ENCODE peak calls at places on chromosomes 6 and 20, in six cellular contexts. M, D, B, I, S and X are unnamed samples.

GRCh38 chr6:1624071-1624847 is 14.5 kb downstream of the FOXC1 start:
- DNase-seq in B (no peak), D (peak), S (no peak), M (no peak), I (peak), X (no peak)

GRCh38 chr6:166629628-166630027 is 2.6 kb upstream of the RPS6KA2 start:
- DNase-seq in S (no peak), M (no peak), B (no peak), I (no peak), D (no peak), X (no peak)

GRCh38 chr6:157615411-157615763 is 207.7 kb upstream of the SNX9 start:
- DNase-seq in S (no peak), B (no peak), I (no peak), D (no peak), M (peak), X (no peak)

GRCh38 chr6:81802356-81802755 is 49.9 kb upstream of the TENT5A start:
- DNase-seq in B (no peak), D (no peak), S (no peak), I (no peak), M (no peak), X (no peak)

GRCh38 chr6:109093732-109094131 is 914 bp downstream of the SESN1 start:
- DNase-seq in I (no peak), B (no peak), S (no peak), D (no peak), M (no peak), X (no peak)

GRCh38 chr6:119323478-119323877 is 26.1 kb downstream of the MAN1A1 start:
- DNase-seq in S (no peak), D (no peak), B (no peak), M (no peak), I (no peak), X (no peak)

GRCh38 chr20:41052742-41053419 is 24.3 kb downstream of the TOP1 start:
- DNase-seq in M (no peak), S (peak), D (no peak), B (no peak), I (no peak), X (no peak)

GRCh38 chr6:2245103-2245953 is at the start of gene GMDS:
- DNase-seq in M (peak), D (peak), S (peak), I (peak), B (peak), X (peak)

GRCh38 chr6:107305391-107305790 is 154.0 kb downstream of the PDSS2 start:
- DNase-seq in I (no peak), M (no peak), S (no peak), B (no peak), D (no peak), X (no peak)

GRCh38 chr6:34695729-34696188 is 808 bp downstream of the ILRUN start:
- DNase-seq in M (no peak), D (no peak), S (no peak), B (no peak), I (no peak), X (no peak)

GRCh38 chr6:599946-600448 is 56.9 kb downstream of the HUS1B start:
- DNase-seq in B (no peak), D (no peak), M (no peak), I (no peak), S (no peak), X (no peak)

GRCh38 chr6:41334482-41335023 is 855 bp upstream of the NCR2 start:
- DNase-seq in M (no peak), B (no peak), I (no peak), S (no peak), D (no peak), X (no peak)

GRCh38 chr6:33755070-33755869 is 8.6 kb upstream of the IP6K3 start:
- DNase-seq in M (no peak), S (no peak), I (no peak), B (no peak), D (no peak), X (no peak)

GRCh38 chr20:11204926-11205768 is 531.3 kb upstream of the JAG1 start:
- DNase-seq in B (peak), I (peak), S (no peak), D (peak), M (peak), X (no peak)

GRCh38 chr6:145816392-145816791 is 1.8 kb upstream of the FBXO30 start:
- DNase-seq in B (no peak), D (no peak), M (no peak), S (no peak), I (no peak), X (no peak)

GRCh38 chr20:23049201-23049932 is at the start of gene THBD:
- DNase-seq in M (peak), B (peak), D (peak), I (peak), S (peak), X (peak)

GRCh38 chr6:37699138-37699766 is 1.6 kb upstream of the MDGA1 start:
- DNase-seq in B (no peak), M (no peak), S (no peak), I (no peak), D (peak), X (no peak)

GRCh38 chr6:26249959-26250805 is 114.8 kb upstream of the BTN3A2 start:
- DNase-seq in S (no peak), I (peak), D (peak), B (peak), M (peak), X (peak)

GRCh38 chr20:63695419-63696310 is 787 bp upstream of the TNFRSF6B start:
- DNase-seq in D (peak), M (no peak), I (no peak), B (no peak), S (no peak), X (peak)

GRCh38 chr20:61874421-61875068 is 191.1 kb downstream of the TAF4 start:
- DNase-seq in B (no peak), M (peak), I (peak), S (no peak), D (no peak), X (no peak)

GRCh38 chr6:167410510-167410909 is 85.6 kb downstream of the TTLL2 start:
- DNase-seq in S (no peak), I (no peak), M (no peak), D (no peak), B (peak), X (no peak)

GRCh38 chr6:125252891-125253290 is 48.9 kb downstream of the HDDC2 start:
- DNase-seq in D (no peak), S (no peak), B (no peak), I (no peak), M (no peak), X (no peak)

GRCh38 chr20:48234951-48235350 is 449.7 kb upstream of the SULF2 start:
- DNase-seq in B (no peak), S (no peak), D (no peak), M (no peak), I (no peak), X (no peak)

GRCh38 chr6:125192610-125192930 is 39.0 kb downstream of the TPD52L1 start:
- DNase-seq in S (no peak), I (no peak), D (no peak), B (no peak), M (no peak), X (no peak)

GRCh38 chr6:148343383-148343782 is 745 bp downstream of the SASH1 start:
- DNase-seq in S (no peak), B (no peak), D (no peak), M (no peak), I (no peak), X (no peak)

GRCh38 chr6:2857580-2858337 is 16.1 kb upstream of the SERPINB1 start:
- DNase-seq in B (no peak), S (peak), D (no peak), M (peak), I (no peak), X (no peak)

GRCh38 chr20:25032478-25033183 is 25.3 kb downstream of the ACSS1 start:
- DNase-seq in S (peak), M (no peak), D (peak), B (no peak), I (no peak), X (no peak)

GRCh38 chr20:19094959-19095541 is 117.4 kb upstream of the SLC24A3 start:
- DNase-seq in M (peak), B (no peak), I (no peak), D (peak), S (no peak), X (no peak)

GRCh38 chr6:125866433-125866832 is 75.7 kb downstream of the NCOA7 start:
- DNase-seq in B (no peak), I (no peak), M (no peak), S (no peak), D (no peak), X (no peak)

GRCh38 chr6:19322691-19323470 is 514.3 kb upstream of the ID4 start:
- DNase-seq in B (no peak), I (no peak), D (no peak), M (no peak), S (no peak), X (no peak)

GRCh38 chr6:89311853-89312531 is 3.1 kb downstream of the GABRR2 start:
- DNase-seq in B (peak), M (no peak), S (peak), I (peak), D (peak), X (no peak)

GRCh38 chr20:2626853-2627541 is 25.4 kb upstream of the NOP56 start:
- DNase-seq in S (no peak), I (no peak), M (peak), D (no peak), B (peak), X (no peak)

DNA sequence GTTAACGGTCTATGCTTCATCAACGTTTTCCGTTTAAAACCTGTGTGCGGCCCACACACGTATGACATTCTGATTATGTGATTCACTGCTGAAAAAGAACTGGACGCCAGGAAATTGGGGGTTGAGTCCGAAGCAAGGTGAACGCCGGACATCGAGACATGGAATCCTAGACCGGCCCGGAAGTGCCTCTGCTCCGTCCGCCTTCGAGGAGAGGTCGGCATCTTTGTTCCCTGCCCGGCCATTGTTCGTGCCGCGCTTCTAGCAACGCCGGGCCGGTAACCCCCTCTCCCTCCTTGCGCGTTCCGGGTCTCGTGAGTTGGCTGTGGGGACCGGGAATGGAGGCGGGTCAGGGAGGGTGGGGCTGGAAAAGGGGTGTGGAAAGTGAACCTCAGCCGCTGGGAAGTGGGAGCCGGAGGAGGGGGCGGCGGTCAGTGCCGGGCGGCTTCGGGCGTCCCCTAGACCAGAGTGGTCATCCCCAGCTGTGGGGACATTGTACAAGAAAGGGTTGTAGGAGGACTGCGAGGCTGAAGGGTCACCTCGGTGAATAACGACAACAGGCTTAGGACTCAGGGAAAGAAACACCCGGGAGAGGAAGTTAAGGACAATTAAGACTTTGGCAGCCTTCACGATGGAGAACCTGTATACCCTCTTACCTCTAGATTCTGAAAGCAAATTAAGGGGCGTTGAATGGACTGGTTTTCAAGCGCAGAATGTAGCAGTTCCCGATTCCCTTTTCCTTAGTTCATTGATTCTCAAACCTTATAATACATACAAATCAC is at the start of gene ZSCAN9:
- DNase-seq in B (peak), M (peak), S (peak), I (peak), D (peak), X (peak)
- TF ChIP-seq EP300 in B (no peak), M (no peak), S (no peak), I (peak), D (no peak), X (no peak)

GRCh38 chr6:155629652-155630051 is 174.0 kb upstream of the NOX3 start:
- DNase-seq in D (no peak), S (no peak), B (no peak), I (no peak), M (no peak), X (no peak)
- H3K27ac ChIP-seq in D (no peak), S (no peak), B (no peak), I (no peak), M (no peak), X (no peak)

GRCh38 chr6:113102761-113103160 is 754.4 kb upstream of the MARCKS start:
- DNase-seq in I (no peak), S (no peak), M (no peak), D (no peak), B (no peak), X (no peak)

GRCh38 chr6:113104546-113105325 is 752.4 kb upstream of the MARCKS start:
- DNase-seq in M (no peak), B (no peak), I (no peak), S (no peak), D (no peak), X (no peak)

GRCh38 chr6:113103618-113104390 is 753.3 kb upstream of the MARCKS start:
- DNase-seq in I (no peak), M (no peak), B (no peak), D (no peak), S (no peak), X (no peak)
- TF ChIP-seq EP300 in I (no peak), M (no peak), B (no peak), D (no peak), S (no peak), X (no peak)

DNA sequence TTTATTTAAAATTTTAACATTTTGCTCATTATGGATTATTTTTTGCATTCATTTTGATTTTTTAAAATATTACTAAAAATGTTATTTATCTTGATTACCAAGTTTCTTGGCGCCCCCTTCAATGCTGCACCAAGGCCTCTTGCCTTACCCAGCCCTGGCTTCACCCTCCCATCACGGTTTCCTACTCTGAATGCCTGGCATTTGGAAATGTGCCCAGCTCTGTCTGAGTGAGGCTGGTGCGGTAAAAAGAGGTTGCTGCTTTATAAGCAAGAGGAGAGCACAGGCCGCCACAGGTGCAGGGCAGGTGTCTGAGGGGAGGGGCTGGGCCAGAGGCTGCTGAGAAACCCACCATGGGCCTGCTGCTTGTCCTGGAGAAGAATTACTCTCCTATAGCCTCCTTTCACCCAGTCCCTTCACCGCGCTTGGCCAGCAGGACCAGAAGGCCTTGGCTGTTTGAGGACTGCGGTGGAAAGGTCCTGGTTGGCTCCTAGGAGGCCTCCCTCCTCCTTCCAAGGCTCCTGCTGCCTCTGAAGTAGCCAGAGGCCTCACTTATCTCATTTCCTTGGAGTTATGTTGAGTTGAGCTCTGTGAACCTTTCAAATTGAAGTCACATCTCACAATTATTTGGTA is 62.6 kb downstream of the BANF2 start:
- DNase-seq in D (peak), I (no peak), B (no peak), M (no peak), S (no peak), X (no peak)
- H3K27ac ChIP-seq in D (peak), I (no peak), B (no peak), M (no peak), S (no peak), X (no peak)

DNA sequence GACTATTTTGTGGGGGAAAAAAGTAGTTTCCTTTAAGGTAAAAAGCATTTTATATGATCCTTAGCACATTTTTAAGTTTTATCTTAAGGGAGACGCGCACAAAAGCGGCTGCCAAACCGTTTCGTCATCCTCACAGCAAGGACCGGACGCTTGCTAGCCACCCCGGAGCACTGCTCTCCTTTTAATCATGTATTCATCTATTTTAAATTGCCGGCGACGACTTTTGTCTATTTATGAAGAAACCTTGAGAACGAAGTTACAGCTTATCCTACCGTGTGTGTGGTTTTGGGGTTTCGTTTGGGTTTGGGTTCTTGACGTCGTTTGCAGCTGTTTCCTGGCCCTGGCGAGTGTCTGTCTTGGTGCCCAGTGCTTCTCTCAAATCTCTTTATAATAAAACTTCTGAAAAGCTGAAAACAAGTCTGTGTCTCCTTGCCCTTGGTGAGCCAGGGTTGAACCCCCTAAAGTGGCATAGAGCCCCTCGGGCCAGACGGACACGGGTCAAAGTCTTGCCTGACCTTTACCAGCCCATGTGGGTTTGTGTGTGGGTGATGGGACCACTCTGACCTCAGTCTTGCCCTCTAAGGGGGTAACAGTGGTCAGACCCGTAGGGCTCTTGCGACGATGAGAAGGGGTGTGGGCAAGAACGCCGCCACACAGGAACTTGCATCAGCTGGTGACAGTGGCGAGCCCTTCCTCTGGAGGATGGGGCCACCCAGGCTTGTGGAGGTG is 117.6 kb downstream of the JPH2 start:
- DNase-seq in B (peak), S (no peak), D (peak), I (peak), M (no peak), X (peak)
- TF ChIP-seq EP300 in B (no peak), S (no peak), D (no peak), I (no peak), M (no peak), X (no peak)